ENCODE peak calls at places on chromosomes 12 and 14, in ten cellular contexts. G is endothelial cell; K is HS-5; X is Calu3; P is RCC 7860; Q is GM23338; H is iPS-NIHi11; E is germinal center; J is activated T-helper 1 cell treated with anti-CD3 and anti-CD28 coated beads, Interleukin-2, amount 50 U/mL, for 16 hours; R is HTR-8/SVneo. V is an unnamed sample.

GRCh38 chr12:46562625-46563228 is 190.2 kb upstream of the SLC38A2 start:
- DNase-seq in P (peak), Q (no peak), X (no peak), J (no peak), K (peak), H (peak), E (no peak), G (no peak), R (no peak), V (no peak)

GRCh38 chr12:98594050-98594853 is 766 bp downstream of the SLC25A3 start:
- DNase-seq in H (no peak), X (peak), P (no peak), J (peak), K (no peak), R (no peak), E (no peak), G (peak), Q (peak), V (no peak)

GRCh38 chr14:50935126-50936090 is 8.9 kb downstream of the PYGL start:
- DNase-seq in H (no peak), Q (no peak), K (no peak), R (no peak), P (no peak), X (no peak), G (no peak), E (no peak), J (no peak), V (no peak)

GRCh38 chr12:97131220-97131981 is 224.3 kb downstream of the NEDD1 start:
- DNase-seq in R (no peak), K (no peak), E (no peak), Q (peak), X (no peak), G (no peak), H (peak), P (no peak), J (no peak), V (no peak)

GRCh38 chr12:14403711-14404164 is 38.3 kb downstream of the ATF7IP start:
- DNase-seq in P (peak), Q (no peak), H (peak), G (no peak), E (peak), K (peak), X (peak), R (no peak), J (no peak), V (peak)

GRCh38 chr12:66288121-66288520 is 14.2 kb upstream of the HELB start:
- DNase-seq in E (no peak), R (no peak), K (no peak), J (peak), H (no peak), G (no peak), Q (no peak), X (no peak), P (no peak), V (no peak)

GRCh38 chr12:53174881-53175491 is 5.5 kb upstream of the ZNF740 start:
- DNase-seq in X (no peak), G (no peak), P (peak), H (peak), K (no peak), Q (peak), R (peak), J (no peak), E (no peak), V (no peak)

GRCh38 chr12:48925218-48925871 is at the start of gene FKBP11:
- DNase-seq in P (no peak), Q (peak), E (peak), K (no peak), R (peak), H (peak), J (peak), G (peak), X (peak), V (peak)

GRCh38 chr12:93626160-93626559 is 51.0 kb upstream of the CRADD start:
- DNase-seq in J (no peak), P (no peak), K (no peak), G (no peak), E (no peak), Q (no peak), H (no peak), X (no peak), R (no peak), V (no peak)

GRCh38 chr12:3311027-3311402 is 180.0 kb upstream of the PRMT8 start:
- DNase-seq in X (peak), G (no peak), E (no peak), H (peak), R (no peak), J (no peak), K (no peak), P (peak), Q (no peak), V (no peak)

GRCh38 chr14:70663707-70664179 is 22.0 kb downstream of the TTC9 start:
- DNase-seq in Q (no peak), R (no peak), P (no peak), G (no peak), K (no peak), E (no peak), X (no peak), H (no peak), J (no peak), V (no peak)

GRCh38 chr12:89400415-89400814 is 48.1 kb upstream of the DUSP6 start:
- DNase-seq in R (no peak), Q (no peak), G (no peak), J (no peak), P (no peak), X (no peak), H (no peak), E (no peak), K (no peak), V (no peak)

GRCh38 chr12:16730772-16731171 is 124.8 kb upstream of the LMO3 start:
- DNase-seq in G (no peak), E (no peak), P (no peak), Q (no peak), R (no peak), X (no peak), J (no peak), K (no peak), H (no peak), V (no peak)

GRCh38 chr12:115404761-115405470 is 720.9 kb upstream of the TBX3 start:
- DNase-seq in X (no peak), G (no peak), K (peak), H (no peak), J (no peak), Q (no peak), E (no peak), P (peak), R (peak), V (no peak)

GRCh38 chr12:47549258-47549657 is 156.6 kb downstream of the RPAP3 start:
- DNase-seq in P (no peak), R (no peak), J (no peak), K (no peak), H (no peak), G (no peak), X (no peak), E (no peak), Q (no peak), V (no peak)

GRCh38 chr14:25150401-25150800 is 100.5 kb upstream of the STXBP6 start:
- DNase-seq in K (no peak), J (no peak), Q (no peak), R (no peak), H (no peak), G (no peak), E (no peak), X (no peak), P (peak), V (no peak)

GRCh38 chr14:39268393-39268792 is 34.7 kb downstream of the MIA2 start:
- DNase-seq in J (no peak), R (no peak), E (no peak), X (no peak), P (peak), K (no peak), Q (no peak), G (no peak), H (no peak), V (no peak)

V was measured in NCI-H2171.